ENCODE peak calls at places on chromosomes 3 and 15, in ten cellular contexts. L is HFFc6; U is pancreas; G is hepatocyte; F is activated CD8-positive, alpha-beta T cell treated with anti-CD3 and anti-CD28 coated beads for 36 hours; P is foreskin keratinocyte; M is lower lobe of right lung; H is MM.1S; R is transverse colon; E is omental fat pad. T is an unnamed sample.

GRCh38 chr3:7309707-7310106 is 448.8 kb downstream of the GRM7 start:
- DNase-seq in P (no peak), L (no peak), U (peak; percentile 17), M (no peak), F (no peak), R (peak; percentile 21), H (no peak), E (peak; percentile 22), G (peak; percentile 14), T (no peak)

GRCh38 chr3:14852721-14853120 is 34.0 kb downstream of the FGD5 start:
- DNase-seq in G (no peak), E (no peak), F (no peak), P (no peak), U (no peak), L (no peak), M (no peak), H (no peak), R (no peak), T (no peak)

GRCh38 chr3:41247055-41247454 is 47.8 kb downstream of the CTNNB1 start:
- DNase-seq in R (no peak), P (no peak), H (no peak), F (no peak), U (no peak), G (no peak), L (no peak), E (no peak), M (no peak), T (no peak)

GRCh38 chr15:85044251-85044853 is 62.7 kb downstream of the PDE8A start:
- DNase-seq in L (peak; percentile 61), G (peak; percentile 74), H (peak; percentile 46), P (peak; percentile 12), U (peak; percentile 60), R (peak; percentile 70), E (no peak), F (peak; percentile 64), M (no peak), T (no peak)

GRCh38 chr15:70560617-70561328 is 202.6 kb downstream of the UACA start:
- DNase-seq in M (no peak), F (no peak), U (no peak), H (no peak), R (no peak), G (no peak), P (no peak), L (no peak), E (no peak), T (no peak)

GRCh38 chr15:63018639-63019038 is 23.9 kb upstream of the TPM1 start:
- DNase-seq in G (no peak), R (no peak), F (no peak), L (no peak), U (no peak), H (no peak), M (no peak), P (no peak), E (no peak), T (no peak)

GRCh38 chr3:85342915-85343314 is 384.1 kb downstream of the CADM2 start:
- DNase-seq in H (peak; percentile 38), P (no peak), G (peak; percentile 42), R (no peak), E (no peak), M (no peak), U (no peak), F (no peak), L (no peak), T (no peak)

GRCh38 chr3:178058629-178059028 is 477.6 kb upstream of the KCNMB2 start:
- DNase-seq in G (no peak), U (no peak), R (no peak), L (no peak), P (no peak), E (no peak), F (no peak), H (no peak), M (no peak), T (no peak)

GRCh38 chr3:12828751-12829150 is 12.6 kb downstream of the RPL32 start:
- DNase-seq in G (no peak), E (no peak), M (no peak), U (no peak), F (no peak), R (no peak), L (no peak), H (no peak), P (no peak), T (no peak)

GRCh38 chr3:12829404-12829803 is 12.0 kb downstream of the RPL32 start:
- DNase-seq in G (no peak), L (no peak), F (no peak), R (no peak), H (no peak), U (no peak), M (no peak), E (no peak), P (no peak), T (no peak)

GRCh38 chr3:12831582-12831866 is 9.8 kb downstream of the RPL32 start:
- DNase-seq in L (no peak), H (no peak), M (no peak), E (no peak), P (no peak), G (no peak), R (no peak), F (no peak), U (no peak), T (no peak)

GRCh38 chr3:12830785-12831581 is 10.4 kb downstream of the RPL32 start:
- DNase-seq in E (no peak), U (no peak), H (no peak), L (no peak), P (no peak), F (no peak), R (no peak), M (no peak), G (no peak), T (no peak)

DNA sequence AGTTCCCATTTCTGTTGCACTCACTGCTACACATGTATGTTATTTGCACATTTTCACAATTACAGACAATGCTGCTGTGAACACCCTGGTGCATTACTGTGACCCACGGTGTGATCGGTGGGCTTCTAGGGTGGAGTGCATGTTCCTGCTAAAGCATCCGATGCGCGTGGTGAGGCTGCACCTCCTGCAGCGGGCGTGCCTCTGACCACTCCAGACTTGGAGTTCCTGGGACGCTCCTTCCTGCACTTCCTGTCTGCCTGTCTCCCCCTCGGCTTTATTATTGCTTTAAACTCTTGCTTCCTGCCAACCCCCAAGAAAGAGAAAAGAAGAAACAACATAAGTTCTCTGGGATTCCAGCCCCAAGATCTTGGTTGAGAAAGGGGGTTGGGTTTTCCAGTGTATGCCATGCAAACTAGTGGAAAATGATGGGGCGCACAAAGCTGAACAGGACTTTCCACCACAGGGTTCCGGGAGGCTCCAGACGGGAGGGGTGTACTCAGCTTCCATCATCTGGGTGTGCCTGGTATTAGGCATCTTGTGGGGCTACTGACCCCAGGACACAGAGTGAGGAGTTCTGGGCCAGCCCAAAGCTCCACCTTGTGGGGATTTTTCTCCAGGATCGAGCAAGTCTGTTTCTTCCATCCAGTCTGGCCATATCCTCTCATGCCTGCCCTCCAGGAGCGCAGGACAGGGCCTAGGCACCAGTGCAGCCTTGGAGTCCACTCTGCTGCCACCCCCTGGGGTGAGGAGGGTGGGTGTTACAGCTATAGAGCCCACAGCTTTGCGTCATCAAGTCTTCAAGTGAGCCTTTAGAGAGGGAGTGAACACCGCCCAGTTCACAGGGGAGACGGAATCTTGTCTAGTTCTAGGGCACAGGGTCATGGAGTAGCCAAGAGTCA is 11.2 kb downstream of the RPL32 start:
- DNase-seq in E (no peak), L (no peak), F (no peak), U (no peak), H (no peak), R (no peak), P (no peak), M (no peak), G (no peak), T (no peak)
- TF ChIP-seq CTCF in E (no peak), L (no peak), F (no peak), U (no peak), H (no peak), R (no peak), P (peak; percentile 31), M (no peak), G (peak; percentile 11), T (peak; percentile 4)

DNA sequence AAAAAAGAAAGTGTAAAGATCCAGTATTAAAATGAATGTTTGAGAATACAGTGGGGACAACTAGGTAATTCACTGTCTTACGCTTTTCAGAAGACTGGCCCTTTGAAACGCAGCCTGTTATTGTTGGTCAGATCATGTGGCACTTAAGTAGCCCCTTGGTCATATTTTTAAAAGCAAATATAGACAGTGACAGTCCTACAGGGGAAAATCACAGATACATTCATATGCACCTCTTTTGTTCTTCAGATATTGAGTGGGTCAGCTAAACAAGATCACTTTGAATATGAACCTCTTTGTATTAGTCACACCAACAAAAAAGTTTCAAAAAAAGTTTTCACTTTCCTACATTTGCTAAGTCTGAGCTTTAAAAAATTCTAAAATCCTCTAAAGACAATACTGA is 36.0 kb downstream of the TIGIT start:
- DNase-seq in P (no peak), H (no peak), G (no peak), E (no peak), L (no peak), F (no peak), U (no peak), M (no peak), R (no peak), T (no peak)
- TF ChIP-seq CTCF in P (no peak), H (no peak), G (no peak), E (no peak), L (no peak), F (no peak), U (no peak), M (no peak), R (no peak), T (no peak)

GRCh38 chr3:196837819-196838420 is 29.8 kb upstream of the SENP5 start:
- DNase-seq in P (no peak), R (peak; percentile 75), U (peak; percentile 69), M (peak; percentile 68), L (peak; percentile 45), E (peak; percentile 38), H (peak; percentile 63), F (peak; percentile 88), G (peak; percentile 58), T (peak; percentile 38)

GRCh38 chr3:196843435-196844110 is 24.1 kb upstream of the SENP5 start:
- DNase-seq in E (no peak), F (no peak), H (no peak), M (no peak), U (no peak), P (no peak), L (no peak), G (no peak), R (no peak), T (no peak)

DNA sequence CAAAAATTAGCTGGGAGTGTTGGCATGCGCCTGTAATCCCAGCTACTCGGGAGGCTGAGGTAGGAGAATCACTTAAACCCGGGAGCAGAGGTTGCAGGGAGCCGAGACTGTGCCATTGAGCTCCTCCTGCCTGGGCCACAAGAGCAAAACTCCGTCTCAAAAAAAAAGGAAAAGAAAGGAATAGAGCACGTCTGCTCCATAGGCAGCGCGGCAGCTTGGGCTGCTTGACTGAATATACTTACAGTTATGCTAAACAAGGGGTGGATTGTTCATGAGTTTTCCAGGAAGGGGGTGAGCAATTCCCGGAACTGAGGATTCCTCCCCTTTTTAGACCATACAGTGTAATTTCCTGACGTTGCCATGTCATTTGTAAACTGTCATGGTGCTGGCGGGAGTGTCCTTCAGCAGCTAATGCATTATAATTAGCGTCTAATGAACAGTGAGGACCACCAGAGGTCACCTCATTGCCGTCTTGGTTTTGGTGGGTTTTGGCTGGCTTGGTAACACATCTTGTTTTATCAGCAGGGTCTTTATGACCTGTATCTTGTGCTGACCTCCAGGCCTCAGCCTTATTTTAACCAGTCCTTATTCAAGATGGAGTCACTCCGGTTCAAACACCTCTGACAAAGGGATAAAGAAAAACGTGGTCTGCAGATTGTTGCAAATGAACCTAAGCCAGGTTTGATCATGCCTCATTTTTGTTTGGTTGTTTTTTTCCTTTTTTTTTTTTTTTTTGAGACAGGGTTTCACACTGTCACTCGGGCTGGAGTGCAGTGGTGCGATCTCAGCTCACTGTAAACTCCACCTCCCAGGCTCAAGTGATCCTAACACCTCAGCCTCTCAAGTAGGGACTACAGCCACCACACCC is 24.9 kb upstream of the SENP5 start:
- DNase-seq in R (no peak), H (no peak), U (no peak), M (no peak), P (no peak), L (no peak), F (peak; percentile 11), E (no peak), G (no peak), T (no peak)
- TF ChIP-seq CTCF in R (no peak), H (no peak), U (no peak), M (no peak), P (no peak), L (no peak), F (no peak), E (no peak), G (no peak), T (no peak)

GRCh38 chr3:101544181-101544850 is 17.4 kb upstream of the TRMT10C start:
- DNase-seq in U (no peak), R (no peak), L (no peak), M (no peak), H (no peak), P (no peak), G (no peak), E (no peak), F (no peak), T (no peak)
- TF ChIP-seq CTCF in U (no peak), R (no peak), L (peak; percentile 20), M (no peak), H (no peak), P (peak; percentile 64), G (peak; percentile 26), E (no peak), F (no peak), T (peak; percentile 22)

T was measured in D721Med.